ENCODE peak calls at places on chromosome 21, in four cellular contexts. B is HCT116, G is fibroblast of lung, C is hepatocyte. K is an unnamed sample.
A peak's percentile ranks its signal among the peaks of the same experiment; 100 is the strongest.

GRCh38 chr21:16570196-16570595 is 840.4 kb downstream of the USP25 start:
- DNase-seq in B (no peak), G (no peak), C (no peak), K (no peak)

GRCh38 chr21:23881783-23882182 is 1725.5 kb downstream of the MRPL39 start:
- DNase-seq in B (no peak), G (no peak), C (no peak), K (no peak)

GRCh38 chr21:24395320-24395933 is 1211.9 kb downstream of the MRPL39 start:
- DNase-seq in B (no peak), G (peak; percentile 6), C (no peak), K (no peak)

GRCh38 chr21:44706026-44706705 is 5.2 kb downstream of the TSPEAR start:
- DNase-seq in B (no peak), G (no peak), C (no peak), K (no peak)

GRCh38 chr21:46421191-46421750 is 37.4 kb upstream of the DIP2A start:
- DNase-seq in B (no peak), G (no peak), C (no peak), K (no peak)

GRCh38 chr21:16194851-16195251 is 465.1 kb downstream of the USP25 start:
- DNase-seq in B (no peak), G (peak; percentile 53), C (no peak), K (no peak)

GRCh38 chr21:46212721-46213484 is 15.7 kb downstream of the LSS start:
- DNase-seq in B (no peak), G (no peak), C (no peak), K (no peak)

GRCh38 chr21:16302851-16303282 is 573.1 kb downstream of the USP25 start:
- DNase-seq in B (no peak), G (no peak), C (peak; percentile 14), K (no peak)

GRCh38 chr21:15999741-16000140 is 270.0 kb downstream of the USP25 start:
- DNase-seq in B (no peak), G (no peak), C (no peak), K (no peak)

GRCh38 chr21:46021978-46022544 is 40.5 kb downstream of the COL6A1 start:
- DNase-seq in B (no peak), G (no peak), C (peak; percentile 21), K (peak; percentile 19)

GRCh38 chr21:45995686-45996179 is 14.2 kb downstream of the COL6A1 start:
- DNase-seq in B (peak; percentile 16), G (no peak), C (peak; percentile 52), K (no peak)

GRCh38 chr21:45622416-45623097 is 21.0 kb upstream of the PCBP3 start:
- DNase-seq in B (no peak), G (no peak), C (no peak), K (no peak)

GRCh38 chr21:14075346-14076142 is 135.2 kb downstream of the LIPI start:
- DNase-seq in B (no peak), G (no peak), C (no peak), K (no peak)

GRCh38 chr21:15301736-15302135 is 236.9 kb upstream of the NRIP1 start:
- DNase-seq in B (no peak), G (no peak), C (no peak), K (no peak)

GRCh38 chr21:41260428-41260827 is 56.2 kb upstream of the FAM3B start:
- DNase-seq in B (no peak), G (no peak), C (no peak), K (no peak)

GRCh38 chr21:45949928-45950739 is 31.4 kb upstream of the COL6A1 start:
- DNase-seq in B (no peak), G (no peak), C (no peak), K (no peak)

GRCh38 chr21:15160136-15160535 is 95.3 kb upstream of the NRIP1 start:
- DNase-seq in B (no peak), G (no peak), C (no peak), K (no peak)

GRCh38 chr21:14841511-14842472 is 223.0 kb downstream of the NRIP1 start:
- DNase-seq in B (no peak), G (no peak), C (no peak), K (no peak)

GRCh38 chr21:44949161-44950015 is 9.6 kb downstream of the SLX9 start:
- DNase-seq in B (peak; percentile 42), G (peak; percentile 67), C (peak; percentile 92), K (no peak)

GRCh38 chr21:45209046-45209445 is 78.6 kb downstream of the POFUT2 start:
- DNase-seq in B (no peak), G (peak; percentile 80), C (no peak), K (peak; percentile 26)

GRCh38 chr21:31946236-31946635 is 73.4 kb downstream of the HUNK start:
- DNase-seq in B (no peak), G (no peak), C (no peak), K (no peak)

GRCh38 chr21:44531606-44532128 is 8.3 kb downstream of the KRTAP10-1 start:
- DNase-seq in B (no peak), G (no peak), C (no peak), K (no peak)

GRCh38 chr21:21230672-21231071 is 232.5 kb downstream of the NCAM2 start:
- DNase-seq in B (no peak), G (peak; percentile 19), C (peak; percentile 46), K (no peak)

GRCh38 chr21:41317458-41317857 is 857 bp downstream of the FAM3B start:
- DNase-seq in B (no peak), G (no peak), C (no peak), K (no peak)

GRCh38 chr21:44324854-44325107 is 14.4 kb downstream of the CFAP410 start:
- DNase-seq in B (no peak), G (no peak), C (no peak), K (no peak)

GRCh38 chr21:46060596-46061061 is 37.3 kb upstream of the COL6A2 start:
- DNase-seq in B (no peak), G (peak; percentile 99), C (peak; percentile 55), K (peak; percentile 95)

GRCh38 chr21:23223882-23224281 is 2225.7 kb downstream of the NCAM2 start:
- DNase-seq in B (no peak), G (no peak), C (no peak), K (no peak)

GRCh38 chr21:29146726-29147125 is 16.3 kb downstream of the MAP3K7CL start:
- DNase-seq in B (no peak), G (no peak), C (no peak), K (no peak)

GRCh38 chr21:37459575-37459974 is 93.0 kb downstream of the DYRK1A start:
- DNase-seq in B (no peak), G (peak; percentile 38), C (no peak), K (no peak)

GRCh38 chr21:37461494-37461893 is 94.9 kb downstream of the DYRK1A start:
- DNase-seq in B (no peak), G (peak; percentile 44), C (no peak), K (no peak)

GRCh38 chr21:37462087-37462861 is 95.7 kb downstream of the DYRK1A start:
- DNase-seq in B (no peak), G (no peak), C (no peak), K (no peak)

GRCh38 chr21:37458669-37459276 is 92.2 kb downstream of the DYRK1A start:
- DNase-seq in B (no peak), G (no peak), C (no peak), K (no peak)

GRCh38 chr21:37460196-37460595 is 93.6 kb downstream of the DYRK1A start:
- DNase-seq in B (no peak), G (no peak), C (no peak), K (no peak)
- TF ChIP-seq CTCF in B (no peak), G (no peak), C (peak; percentile 31), K (peak; percentile 16)

GRCh38 chr21:33069645-33069993 is 322 bp upstream of the OLIG1 start:
- DNase-seq in B (no peak), G (no peak), C (no peak), K (no peak)

GRCh38 chr21:33069243-33069642 is 698 bp upstream of the OLIG1 start:
- DNase-seq in B (no peak), G (no peak), C (no peak), K (no peak)

GRCh38 chr21:33071878-33072306 is 2.0 kb downstream of the OLIG1 start:
- DNase-seq in B (no peak), G (peak; percentile 28), C (no peak), K (no peak)

GRCh38 chr21:33069994-33070811 is at the start of gene OLIG1:
- DNase-seq in B (no peak), G (no peak), C (peak; percentile 18), K (no peak)

DNA sequence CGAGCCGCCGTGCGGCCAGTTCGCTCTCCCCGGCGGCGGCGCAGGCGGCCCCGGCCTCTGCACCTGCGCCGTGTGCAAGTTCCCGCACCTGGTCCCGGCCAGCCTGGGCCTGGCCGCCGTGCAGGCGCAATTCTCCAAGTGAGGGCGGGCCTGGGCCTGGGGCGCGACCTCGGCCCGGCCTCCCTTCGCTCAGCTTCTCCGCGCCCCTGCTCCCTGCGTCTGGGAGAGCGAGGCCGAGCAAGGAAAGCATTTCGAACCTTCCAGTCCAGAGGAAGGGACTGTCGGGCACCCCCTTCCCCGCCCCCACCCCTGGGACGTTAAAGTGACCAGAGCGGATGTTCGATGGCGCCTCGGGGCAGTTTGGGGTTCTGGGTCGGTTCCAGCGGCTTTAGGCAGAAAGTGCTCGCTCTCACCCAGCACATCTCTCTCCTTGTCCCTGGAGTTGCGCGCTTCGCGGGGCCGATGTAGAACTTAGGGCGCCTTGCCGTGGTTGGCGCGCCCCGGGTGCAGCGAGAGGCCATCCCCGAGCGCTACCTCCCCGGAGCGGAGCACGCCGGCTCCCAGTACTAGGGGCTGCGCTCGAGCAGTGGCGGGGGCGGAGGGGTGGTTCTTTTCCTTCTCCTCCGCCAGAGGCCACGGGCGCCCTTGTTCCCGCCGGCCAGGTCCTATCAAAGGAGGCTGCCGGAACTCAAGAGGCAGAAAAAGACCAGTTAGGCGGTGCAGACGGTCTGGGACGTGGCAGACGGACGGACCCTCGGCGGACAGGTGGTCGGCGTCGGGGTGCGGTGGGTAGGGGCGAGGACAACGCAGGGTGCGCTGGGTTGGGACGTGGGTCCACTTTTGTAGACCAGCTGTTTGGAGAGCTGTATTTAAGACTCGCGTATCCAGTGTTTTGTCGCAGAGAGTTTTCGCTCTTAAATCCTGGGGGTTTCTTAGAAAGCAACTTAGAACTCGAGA is 1.3 kb downstream of the OLIG1 start:
- DNase-seq in B (no peak), G (no peak), C (no peak), K (no peak)
- H3K27me3 ChIP-seq in B (peaks cover 12% of the 10 kb centered on the region), G (peaks cover 68% of the 10 kb centered on the region), C (peaks cover 93% of the 10 kb centered on the region), K (peaks cover 60% of the 10 kb centered on the region)

GRCh38 chr21:25953659-25954058 is 216.9 kb downstream of the APP start:
- DNase-seq in B (no peak), G (no peak), C (no peak), K (no peak)

GRCh38 chr21:25961042-25961441 is 209.5 kb downstream of the APP start:
- DNase-seq in B (no peak), G (no peak), C (no peak), K (no peak)

GRCh38 chr21:25960423-25960822 is 210.1 kb downstream of the APP start:
- DNase-seq in B (no peak), G (no peak), C (peak; percentile 18), K (no peak)

GRCh38 chr21:25955646-25956045 is 214.9 kb downstream of the APP start:
- DNase-seq in B (no peak), G (no peak), C (no peak), K (no peak)

GRCh38 chr21:25956993-25957714 is 213.4 kb downstream of the APP start:
- DNase-seq in B (no peak), G (peak; percentile 78), C (no peak), K (peak; percentile 9)
- TF ChIP-seq CTCF in B (no peak), G (no peak), C (no peak), K (no peak)

GRCh38 chr21:33112670-33113596 is 43.0 kb downstream of the OLIG1 start:
- DNase-seq in B (no peak), G (no peak), C (no peak), K (no peak)

GRCh38 chr21:33115586-33116541 is 45.9 kb downstream of the OLIG1 start:
- DNase-seq in B (no peak), G (no peak), C (no peak), K (no peak)

GRCh38 chr21:33116669-33117267 is 46.8 kb downstream of the OLIG1 start:
- DNase-seq in B (no peak), G (no peak), C (no peak), K (no peak)

GRCh38 chr21:33112151-33112550 is 42.2 kb downstream of the OLIG1 start:
- DNase-seq in B (no peak), G (no peak), C (no peak), K (no peak)

GRCh38 chr21:33114276-33114675 is 44.3 kb downstream of the OLIG1 start:
- DNase-seq in B (no peak), G (no peak), C (no peak), K (no peak)
- H3K27me3 ChIP-seq in B (peaks cover 34% of the 10 kb centered on the region), G (peaks cover 48% of the 10 kb centered on the region), C (peaks cover 58% of the 10 kb centered on the region), K (peaks cover 41% of the 10 kb centered on the region)